ENCODE peak calls at places on chromosomes 11 and 22, in five cellular contexts. G is GM12878, K is K562, Z is WTC11, D is HepG2. C is an unnamed sample.

GRCh38 chr11:71240865-71241691 is 11.3 kb downstream of the SHANK2 start:
- DNase-seq in G (peak), K (no peak), Z (peak), D (peak), C (no peak)

GRCh38 chr11:21588754-21589153 is 604.1 kb upstream of the ANO5 start:
- DNase-seq in G (no peak), K (no peak), Z (no peak), D (no peak), C (no peak)

GRCh38 chr22:22554324-22555284 is 4.5 kb downstream of the PRAME start:
- DNase-seq in G (no peak), K (peak), Z (no peak), D (no peak), C (no peak)

GRCh38 chr11:76135491-76135890 is 70.8 kb downstream of the WNT11 start:
- DNase-seq in G (no peak), K (no peak), Z (no peak), D (no peak), C (no peak)

GRCh38 chr22:27132400-27132799 is 475.0 kb downstream of the MIAT start:
- DNase-seq in G (no peak), K (no peak), Z (no peak), D (no peak), C (no peak)

GRCh38 chr11:7874061-7874460 is 57.0 kb downstream of the OR10A6 start:
- DNase-seq in G (no peak), K (no peak), Z (no peak), D (no peak), C (no peak)

GRCh38 chr11:58567889-58568512 is 7.7 kb downstream of the LPXN start:
- DNase-seq in G (no peak), K (peak), Z (peak), D (peak), C (peak)

GRCh38 chr22:49503896-49504521 is 323.7 kb downstream of the BRD1 start:
- DNase-seq in G (peak), K (no peak), Z (no peak), D (no peak), C (no peak)

GRCh38 chr11:35047179-35047578 is 91.8 kb upstream of the CD44 start:
- DNase-seq in G (no peak), K (no peak), Z (no peak), D (no peak), C (no peak)

GRCh38 chr11:107011977-107012376 is 6.3 kb downstream of the GUCY1A2 start:
- DNase-seq in G (no peak), K (no peak), Z (no peak), D (no peak), C (no peak)

GRCh38 chr11:58525037-58525614 is 17.2 kb upstream of the OR5B21 start:
- DNase-seq in G (peak), K (no peak), Z (no peak), D (no peak), C (no peak)

GRCh38 chr11:128731041-128731663 is 37.3 kb downstream of the FLI1 start:
- DNase-seq in G (no peak), K (no peak), Z (no peak), D (no peak), C (no peak)

GRCh38 chr11:10307022-10307410 is 2.1 kb downstream of the ADM start:
- DNase-seq in G (no peak), K (no peak), Z (no peak), D (peak), C (no peak)

GRCh38 chr11:10308208-10308954 is 3.5 kb downstream of the ADM start:
- DNase-seq in G (no peak), K (no peak), Z (no peak), D (no peak), C (no peak)

GRCh38 chr11:10305964-10306918 is 1.4 kb downstream of the ADM start:
- DNase-seq in G (no peak), K (no peak), Z (peak), D (no peak), C (peak)

GRCh38 chr11:10309163-10310093 is 4.6 kb downstream of the ADM start:
- DNase-seq in G (no peak), K (peak), Z (no peak), D (peak), C (no peak)

DNA sequence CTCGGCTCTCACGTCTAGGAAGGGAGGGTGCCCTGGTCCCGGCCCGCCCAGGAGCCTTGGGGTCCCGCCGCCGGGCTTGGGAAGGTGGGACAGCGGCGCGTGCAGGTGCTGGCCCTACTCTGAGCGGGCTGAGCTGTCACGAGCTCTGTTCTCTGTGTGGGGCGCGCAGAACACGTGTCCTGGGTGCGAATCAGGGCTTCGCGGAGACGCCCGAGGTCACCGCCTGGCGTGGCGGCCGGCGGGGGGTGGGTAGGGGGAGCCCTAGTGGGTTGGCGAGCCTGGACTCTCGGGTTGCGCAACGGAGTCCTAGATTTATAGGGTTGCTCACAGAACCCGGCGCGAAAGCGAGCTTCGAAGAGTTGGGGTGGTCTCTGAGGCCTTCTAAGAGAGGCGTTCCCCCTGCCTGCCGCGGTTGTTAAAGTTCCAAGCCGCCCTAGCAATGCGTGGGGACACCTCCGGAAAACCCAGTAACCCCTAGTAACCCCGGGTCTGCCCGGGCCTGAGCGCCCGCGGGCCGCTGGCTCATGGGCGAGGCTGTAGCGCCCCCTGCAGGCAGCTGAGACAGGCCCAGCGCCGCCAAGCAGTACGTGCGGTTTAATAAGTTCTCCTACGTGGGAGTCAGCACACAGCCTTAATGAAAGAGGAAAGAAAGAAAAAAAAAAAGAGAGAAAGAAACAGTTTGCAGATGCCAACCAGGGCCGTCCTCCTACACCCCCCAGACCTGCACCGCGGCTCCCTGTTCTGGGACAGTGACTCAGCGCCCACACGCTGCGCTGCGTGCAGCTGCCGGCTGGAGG is 2.7 kb downstream of the ADM start:
- DNase-seq in G (peak), K (peak), Z (peak), D (peak), C (no peak)
- TF ChIP-seq ATF2 in G (no peak), K (no peak), Z (no peak), D (no peak), C (peak)

GRCh38 chr11:73070653-73071052 is 71.5 kb downstream of the FCHSD2 start:
- DNase-seq in G (no peak), K (no peak), Z (no peak), D (no peak), C (no peak)
- TF ChIP-seq ATF2 in G (no peak), K (no peak), Z (no peak), D (no peak), C (no peak)

DNA sequence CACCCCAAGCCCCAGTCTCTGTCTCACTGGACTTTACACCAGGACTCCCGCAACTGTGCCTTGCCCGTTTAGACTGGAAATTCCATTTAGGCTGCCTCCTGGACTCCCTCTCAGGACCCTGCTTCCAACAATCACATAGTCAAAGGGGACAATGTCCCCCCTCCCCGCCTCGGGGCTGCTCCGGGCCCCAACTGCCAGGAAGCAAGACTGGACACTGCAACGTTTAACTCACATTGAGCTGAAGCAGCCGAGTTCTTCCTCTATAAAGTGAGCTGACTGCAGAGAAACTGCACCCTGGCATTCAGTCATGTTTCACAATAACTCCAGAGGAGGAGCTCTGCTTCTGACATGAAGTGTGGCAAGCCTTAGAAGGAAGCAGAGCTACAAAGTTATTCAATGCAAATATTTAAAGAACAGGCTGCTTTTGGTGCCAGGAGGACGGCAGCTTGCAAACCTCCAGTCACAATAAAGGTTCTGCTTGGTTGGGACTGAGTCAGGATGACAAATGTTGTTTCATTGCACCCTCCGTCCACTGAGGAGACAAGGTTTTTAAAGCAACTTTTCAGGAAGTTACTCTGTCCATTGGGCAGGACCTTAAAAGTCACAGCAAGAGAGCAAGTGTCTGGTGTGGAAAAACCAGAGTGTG is 19.9 kb downstream of the PACSIN2 start:
- DNase-seq in G (peak), K (no peak), Z (no peak), D (peak), C (no peak)
- TF ChIP-seq ATF2 in G (no peak), K (no peak), Z (no peak), D (peak), C (no peak)

DNA sequence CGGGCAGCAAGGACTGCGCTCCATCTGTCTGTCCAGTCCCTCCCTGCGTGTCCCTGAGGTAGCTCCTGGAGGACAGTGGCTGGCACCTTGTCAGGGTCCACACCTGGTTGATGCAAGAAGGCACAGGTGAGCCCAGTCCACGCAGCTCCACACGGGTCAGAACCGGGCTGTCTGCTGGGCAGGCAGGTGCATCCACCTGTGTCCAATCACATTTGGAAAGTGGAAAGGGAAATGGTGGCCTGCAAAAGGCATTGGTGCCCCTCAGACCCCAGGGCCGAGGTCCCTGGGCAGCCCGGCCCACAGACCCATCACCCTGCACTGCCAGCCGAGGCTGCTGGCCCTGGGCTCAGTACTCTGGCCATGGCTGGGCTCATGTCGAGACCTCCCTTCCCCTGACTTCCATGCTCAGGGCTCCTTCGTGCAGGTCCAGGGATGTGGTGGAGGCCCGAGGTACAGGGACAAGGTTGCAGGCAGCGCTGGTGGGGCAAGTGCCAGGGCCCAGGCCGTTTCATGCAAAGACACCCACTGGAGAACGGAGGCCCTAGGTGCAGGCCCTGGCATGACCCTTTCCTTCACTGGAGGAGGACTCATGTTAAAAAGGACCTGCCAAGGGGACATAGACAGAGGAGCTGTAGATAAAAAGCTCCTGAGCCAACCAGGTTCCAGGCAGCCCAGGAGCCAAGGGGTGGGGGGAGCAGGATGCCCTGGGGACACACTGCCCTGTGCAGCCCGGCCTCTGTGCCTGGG is 38.9 kb upstream of the TH start:
- DNase-seq in G (no peak), K (no peak), Z (no peak), D (no peak), C (no peak)
- TF ChIP-seq ATF2 in G (no peak), K (no peak), Z (no peak), D (no peak), C (no peak)

GRCh38 chr11:134592391-134592990 is 180.4 kb upstream of the B3GAT1 start:
- DNase-seq in G (no peak), K (peak), Z (peak), D (peak), C (peak)
- TF ChIP-seq ATF2 in G (no peak), K (no peak), Z (no peak), D (no peak), C (no peak)

C was measured in H1.